ENCODE peak calls at places on chromosome 5, in four cellular contexts. One of them, this sample, is unnamed.

GRCh38 chr5:119368238-119368630 is 12.4 kb downstream of the TNFAIP8 start:
- DNase-seq in endodermal cell: no peak
- DNase-seq in GM12865: peak
- DNase-seq in MM.1S: peak
- DNase-seq in this sample: no peak

GRCh38 chr5:91119265-91119664 is 263.9 kb downstream of the ARRDC3 start:
- DNase-seq in endodermal cell: no peak
- DNase-seq in GM12865: no peak
- DNase-seq in MM.1S: no peak
- DNase-seq in this sample: no peak

GRCh38 chr5:93425102-93425501 is 155.9 kb downstream of the NR2F1-AS1 start:
- DNase-seq in endodermal cell: no peak
- DNase-seq in GM12865: no peak
- DNase-seq in MM.1S: no peak
- DNase-seq in this sample: no peak

GRCh38 chr5:96067902-96068614 is 106.4 kb upstream of the ELL2 start:
- DNase-seq in endodermal cell: peak
- DNase-seq in GM12865: peak
- DNase-seq in MM.1S: no peak
- DNase-seq in this sample: no peak

GRCh38 chr5:116944171-116944570 is 369.5 kb upstream of the SEMA6A start:
- DNase-seq in endodermal cell: peak
- DNase-seq in GM12865: no peak
- DNase-seq in MM.1S: no peak
- DNase-seq in this sample: no peak

GRCh38 chr5:77791356-77791755 is 15.2 kb upstream of the TBCA start:
- DNase-seq in endodermal cell: no peak
- DNase-seq in GM12865: no peak
- DNase-seq in MM.1S: no peak
- DNase-seq in this sample: no peak

GRCh38 chr5:54743997-54744788 is 226.6 kb downstream of the SNX18 start:
- DNase-seq in endodermal cell: no peak
- DNase-seq in GM12865: peak
- DNase-seq in MM.1S: peak
- DNase-seq in this sample: peak

GRCh38 chr5:152271420-152271819 is 133.7 kb downstream of the NMUR2 start:
- DNase-seq in endodermal cell: peak
- DNase-seq in GM12865: peak
- DNase-seq in MM.1S: peak
- DNase-seq in this sample: peak

GRCh38 chr5:161340012-161340411 is 206.5 kb downstream of the GABRB2 start:
- DNase-seq in endodermal cell: no peak
- DNase-seq in GM12865: no peak
- DNase-seq in MM.1S: no peak
- DNase-seq in this sample: no peak

GRCh38 chr5:132369012-132369470 is 469 bp upstream of the SLC22A5 start:
- DNase-seq in endodermal cell: no peak
- DNase-seq in GM12865: no peak
- DNase-seq in MM.1S: no peak
- DNase-seq in this sample: no peak

GRCh38 chr5:148683651-148684050 is 29.3 kb upstream of the HTR4 start:
- DNase-seq in endodermal cell: no peak
- DNase-seq in GM12865: no peak
- DNase-seq in MM.1S: no peak
- DNase-seq in this sample: no peak

GRCh38 chr5:22852807-22853670 is at the start of gene CDH12:
- DNase-seq in endodermal cell: peak
- DNase-seq in GM12865: peak
- DNase-seq in MM.1S: peak
- DNase-seq in this sample: peak
- TF ChIP-seq CTCF in endodermal cell: peak
- TF ChIP-seq CTCF in GM12865: no peak
- TF ChIP-seq CTCF in MM.1S: no peak
- TF ChIP-seq CTCF in this sample: no peak

DNA sequence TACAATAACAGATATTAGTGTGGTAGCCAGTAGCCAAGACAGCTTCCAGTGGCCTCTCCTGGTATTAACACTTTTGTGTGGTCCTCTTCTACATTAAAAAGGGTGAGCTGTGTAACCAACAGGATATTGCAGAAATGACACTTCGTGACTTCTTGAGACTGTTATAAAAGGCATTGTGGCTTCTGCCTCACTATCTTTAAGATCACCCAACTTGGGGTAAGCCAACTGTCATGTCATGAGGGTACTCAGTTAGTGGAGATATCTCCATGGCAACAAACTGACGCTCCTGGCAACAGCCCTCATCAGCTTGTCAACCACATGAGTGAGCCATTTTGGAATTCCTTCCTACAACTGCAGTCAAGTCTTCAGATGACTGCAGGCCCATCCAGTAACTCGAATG is 121.7 kb downstream of the DEPDC1B start:
- DNase-seq in endodermal cell: no peak
- DNase-seq in GM12865: no peak
- DNase-seq in MM.1S: no peak
- DNase-seq in this sample: no peak
- TF ChIP-seq CTCF in endodermal cell: no peak
- TF ChIP-seq CTCF in GM12865: no peak
- TF ChIP-seq CTCF in MM.1S: no peak
- TF ChIP-seq CTCF in this sample: no peak

GRCh38 chr5:15003511-15003920 is 131.9 kb upstream of the ANKH start:
- DNase-seq in endodermal cell: peak
- DNase-seq in GM12865: peak
- DNase-seq in MM.1S: peak
- DNase-seq in this sample: peak
- TF ChIP-seq CTCF in endodermal cell: peak
- TF ChIP-seq CTCF in GM12865: peak
- TF ChIP-seq CTCF in MM.1S: peak
- TF ChIP-seq CTCF in this sample: peak

DNA sequence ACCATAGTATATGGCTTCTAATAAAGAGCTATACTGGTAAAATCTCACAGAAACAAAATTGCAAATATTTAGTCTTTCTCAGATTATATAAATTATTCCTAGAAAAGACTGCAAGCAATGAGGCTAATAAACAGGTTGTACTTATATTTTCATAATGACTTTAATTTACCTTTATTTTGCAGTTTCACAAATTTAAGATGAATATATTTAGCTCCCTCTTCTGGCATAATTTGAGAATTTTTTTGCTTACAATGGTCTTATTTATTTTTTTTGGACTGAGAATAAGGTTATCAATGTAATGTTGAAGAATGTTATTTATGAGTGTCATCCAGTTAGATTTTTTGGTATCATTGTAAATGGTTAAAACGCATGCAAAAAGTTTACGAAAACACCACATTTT is 56.7 kb downstream of the PIK3R1 start:
- DNase-seq in endodermal cell: no peak
- DNase-seq in GM12865: no peak
- DNase-seq in MM.1S: peak
- DNase-seq in this sample: no peak
- TF ChIP-seq CTCF in endodermal cell: peak
- TF ChIP-seq CTCF in GM12865: no peak
- TF ChIP-seq CTCF in MM.1S: peak
- TF ChIP-seq CTCF in this sample: no peak

GRCh38 chr5:33180900-33181299 is 259.9 kb upstream of the TARS1 start:
- DNase-seq in endodermal cell: no peak
- DNase-seq in GM12865: no peak
- DNase-seq in MM.1S: no peak
- DNase-seq in this sample: no peak
- TF ChIP-seq CTCF in endodermal cell: peak
- TF ChIP-seq CTCF in GM12865: no peak
- TF ChIP-seq CTCF in MM.1S: no peak
- TF ChIP-seq CTCF in this sample: no peak

GRCh38 chr5:74212336-74212735 is 428.2 kb downstream of the ENC1 start:
- DNase-seq in endodermal cell: peak
- DNase-seq in GM12865: peak
- DNase-seq in MM.1S: peak
- DNase-seq in this sample: no peak
- TF ChIP-seq CTCF in endodermal cell: peak
- TF ChIP-seq CTCF in GM12865: peak
- TF ChIP-seq CTCF in MM.1S: peak
- TF ChIP-seq CTCF in this sample: no peak

GRCh38 chr5:172662596-172662995 is 21.5 kb downstream of the NEURL1B start:
- DNase-seq in endodermal cell: no peak
- DNase-seq in GM12865: no peak
- DNase-seq in MM.1S: no peak
- DNase-seq in this sample: no peak

GRCh38 chr5:172661536-172661935 is 20.5 kb downstream of the NEURL1B start:
- DNase-seq in endodermal cell: no peak
- DNase-seq in GM12865: no peak
- DNase-seq in MM.1S: no peak
- DNase-seq in this sample: no peak

GRCh38 chr5:172666251-172666650 is 25.2 kb downstream of the NEURL1B start:
- DNase-seq in endodermal cell: peak
- DNase-seq in GM12865: peak
- DNase-seq in MM.1S: no peak
- DNase-seq in this sample: no peak

GRCh38 chr5:172665049-172665541 is 24.0 kb downstream of the NEURL1B start:
- DNase-seq in endodermal cell: no peak
- DNase-seq in GM12865: no peak
- DNase-seq in MM.1S: no peak
- DNase-seq in this sample: no peak

DNA sequence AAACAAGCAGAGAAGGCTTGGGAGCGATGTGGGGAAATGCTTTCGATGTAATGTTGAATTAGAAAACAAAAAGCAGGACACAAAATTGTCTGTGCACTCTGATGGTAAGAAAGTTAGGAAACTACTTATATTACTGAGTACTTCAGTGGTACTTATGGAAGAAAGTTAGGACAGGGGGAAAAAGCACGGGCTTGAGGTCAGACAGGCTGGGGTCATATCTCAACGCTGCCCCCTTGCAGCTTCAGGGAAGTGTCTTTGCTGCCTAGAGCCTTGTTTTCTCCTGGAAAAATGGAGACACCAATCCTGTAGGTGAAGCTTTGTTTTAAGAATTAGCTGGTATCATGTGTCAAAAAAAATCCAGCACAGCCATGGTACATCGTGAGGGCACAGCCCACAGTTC is 23.0 kb downstream of the NEURL1B start:
- DNase-seq in endodermal cell: no peak
- DNase-seq in GM12865: no peak
- DNase-seq in MM.1S: no peak
- DNase-seq in this sample: no peak
- TF ChIP-seq CTCF in endodermal cell: peak
- TF ChIP-seq CTCF in GM12865: no peak
- TF ChIP-seq CTCF in MM.1S: no peak
- TF ChIP-seq CTCF in this sample: no peak

GRCh38 chr5:138922494-138922893 is 47.4 kb upstream of the LRRTM2 start:
- DNase-seq in endodermal cell: peak
- DNase-seq in GM12865: peak
- DNase-seq in MM.1S: no peak
- DNase-seq in this sample: peak
- TF ChIP-seq CTCF in endodermal cell: no peak
- TF ChIP-seq CTCF in GM12865: peak
- TF ChIP-seq CTCF in MM.1S: no peak
- TF ChIP-seq CTCF in this sample: no peak

DNA sequence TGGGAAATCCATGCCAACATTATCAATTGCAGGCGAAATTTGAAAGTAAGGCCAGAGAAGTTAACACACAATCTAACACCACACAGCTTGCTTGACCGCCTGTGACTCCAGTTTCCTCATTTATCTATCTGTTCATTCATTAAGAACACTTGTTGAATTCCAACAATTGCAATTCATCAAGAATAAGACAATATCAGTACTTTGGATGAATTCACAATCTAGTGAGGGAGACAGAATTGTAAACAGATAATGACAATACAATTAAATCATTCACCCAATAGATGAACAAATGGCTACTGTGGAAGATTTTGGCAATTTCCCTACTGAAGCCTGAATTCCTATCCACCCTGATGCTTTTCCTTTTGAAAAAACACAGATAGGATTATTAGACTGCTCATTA is 181.6 kb downstream of the TRIM36 start:
- DNase-seq in endodermal cell: no peak
- DNase-seq in GM12865: no peak
- DNase-seq in MM.1S: no peak
- DNase-seq in this sample: no peak
- TF ChIP-seq CTCF in endodermal cell: no peak
- TF ChIP-seq CTCF in GM12865: no peak
- TF ChIP-seq CTCF in MM.1S: no peak
- TF ChIP-seq CTCF in this sample: no peak

GRCh38 chr5:10595305-10595677 is 31.4 kb downstream of the ANKRD33B start:
- DNase-seq in endodermal cell: no peak
- DNase-seq in GM12865: no peak
- DNase-seq in MM.1S: no peak
- DNase-seq in this sample: no peak
- TF ChIP-seq CTCF in endodermal cell: no peak
- TF ChIP-seq CTCF in GM12865: no peak
- TF ChIP-seq CTCF in MM.1S: no peak
- TF ChIP-seq CTCF in this sample: no peak

This sample was measured in GM20000.